ENCODE peak calls at places on chromosomes 16 and 17, in eight cellular contexts. S is germinal center, J is GM04504, D is C1 segment of cervical spinal cord, U is AG04450, W is endodermal cell, Y is NCI-H1048, T is GM23338. Q is an unnamed sample.

GRCh38 chr16:11171757-11172299 is 84.2 kb downstream of the SOCS1 start:
- DNase-seq in S (no peak), J (no peak), D (no peak), U (no peak), W (no peak), Y (no peak), T (no peak), Q (no peak)

GRCh38 chr16:21260870-21261791 is 17.0 kb downstream of the CRYM start:
- DNase-seq in S (no peak), J (peak), D (no peak), U (peak), W (no peak), Y (no peak), T (no peak), Q (no peak)

GRCh38 chr16:79618712-79619050 is 18.1 kb upstream of the MAF start:
- DNase-seq in S (no peak), J (no peak), D (no peak), U (no peak), W (no peak), Y (no peak), T (no peak), Q (no peak)

GRCh38 chr16:89863741-89864391 is 9.5 kb upstream of the TCF25 start:
- DNase-seq in S (peak), J (no peak), D (peak), U (no peak), W (no peak), Y (no peak), T (no peak), Q (no peak)

GRCh38 chr17:10733666-10734065 is 3.8 kb upstream of the TMEM220 start:
- DNase-seq in S (no peak), J (no peak), D (no peak), U (no peak), W (peak), Y (no peak), T (no peak), Q (no peak)

GRCh38 chr16:50067290-50067853 is 1.6 kb downstream of the HEATR3 start:
- DNase-seq in S (peak), J (no peak), D (no peak), U (peak), W (peak), Y (no peak), T (peak), Q (peak)

GRCh38 chr17:82674656-82675475 is 23.6 kb downstream of the RAB40B start:
- DNase-seq in S (no peak), J (no peak), D (peak), U (no peak), W (no peak), Y (no peak), T (no peak), Q (no peak)

GRCh38 chr17:57948555-57949420 is 6.4 kb downstream of the CUEDC1 start:
- DNase-seq in S (no peak), J (peak), D (no peak), U (peak), W (peak), Y (no peak), T (peak), Q (peak)

GRCh38 chr17:32279933-32280716 is 14.5 kb downstream of the RHBDL3 start:
- DNase-seq in S (no peak), J (no peak), D (no peak), U (no peak), W (peak), Y (no peak), T (peak), Q (no peak)

GRCh38 chr17:58399974-58400373 is 17.4 kb downstream of the RNF43 start:
- DNase-seq in S (no peak), J (no peak), D (no peak), U (no peak), W (no peak), Y (no peak), T (no peak), Q (no peak)

GRCh38 chr16:67594956-67595355 is 32.6 kb downstream of the CTCF start:
- DNase-seq in S (no peak), J (peak), D (no peak), U (no peak), W (no peak), Y (no peak), T (peak), Q (no peak)

GRCh38 chr17:2042355-2042929 is 620 bp downstream of the OVCA2 start:
- DNase-seq in S (no peak), J (no peak), D (no peak), U (no peak), W (peak), Y (no peak), T (peak), Q (no peak)

GRCh38 chr17:82985973-82986372 is 93.4 kb upstream of the METRNL start:
- DNase-seq in S (peak), J (no peak), D (no peak), U (no peak), W (peak), Y (no peak), T (peak), Q (peak)

GRCh38 chr17:14886200-14886739 is 378.9 kb downstream of the PMP22 start:
- DNase-seq in S (no peak), J (no peak), D (no peak), U (no peak), W (peak), Y (no peak), T (peak), Q (no peak)

GRCh38 chr17:19596869-19597268 is 51.7 kb upstream of the ALDH3A2 start:
- DNase-seq in S (no peak), J (no peak), D (no peak), U (no peak), W (no peak), Y (no peak), T (no peak), Q (no peak)

GRCh38 chr17:83053021-83053778 is 26.2 kb upstream of the METRNL start:
- DNase-seq in S (no peak), J (no peak), D (no peak), U (no peak), W (peak), Y (no peak), T (no peak), Q (no peak)

GRCh38 chr17:76038050-76038449 is 10.9 kb upstream of the EVPL start:
- DNase-seq in S (no peak), J (no peak), D (no peak), U (no peak), W (no peak), Y (no peak), T (no peak), Q (no peak)

GRCh38 chr16:68469728-68470460 is 21.6 kb upstream of the SMPD3 start:
- DNase-seq in S (no peak), J (no peak), D (no peak), U (no peak), W (no peak), Y (no peak), T (no peak), Q (no peak)

GRCh38 chr16:1125471-1125870 is 27.4 kb upstream of the CACNA1H start:
- DNase-seq in S (no peak), J (no peak), D (no peak), U (peak), W (no peak), Y (no peak), T (no peak), Q (no peak)

Q was measured in KG1.